ENCODE peak calls at places on chromosomes 7 and 10, in four cellular contexts. T is GM12878, A is H1, B is HepG2. P is an unnamed sample.

GRCh38 chr7:102222445-102222844 is 64.2 kb upstream of the SH2B2 start:
- DNase-seq in T (no peak), A (no peak), B (no peak), P (no peak)

GRCh38 chr10:62062752-62063512 is 161.4 kb downstream of the ARID5B start:
- DNase-seq in B (no peak), T (no peak), A (no peak), P (no peak)

GRCh38 chr10:15369642-15370211 is 1.4 kb downstream of the FAM171A1 start:
- DNase-seq in T (no peak), A (no peak), B (no peak), P (peak; percentile 32)

GRCh38 chr7:108568801-108569380 is 615 bp downstream of the THAP5 start:
- DNase-seq in A (no peak), T (no peak), B (no peak), P (no peak)

GRCh38 chr7:2713370-2713769 is 25.4 kb downstream of the AMZ1 start:
- DNase-seq in T (no peak), A (no peak), B (no peak), P (no peak)

GRCh38 chr7:67950321-67951083 is 953.9 kb downstream of the TYW1 start:
- DNase-seq in B (no peak), T (no peak), A (no peak), P (no peak)

GRCh38 chr7:3200504-3200903 is 100.5 kb upstream of the SDK1 start:
- DNase-seq in B (peak; percentile 65), A (peak; percentile 41), T (no peak), P (peak; percentile 58)

GRCh38 chr7:148503900-148504487 is 86.6 kb upstream of the C7orf33 start:
- DNase-seq in B (no peak), T (no peak), A (no peak), P (peak; percentile 46)

GRCh38 chr10:77334501-77334900 is 303.1 kb downstream of the KCNMA1 start:
- DNase-seq in B (no peak), T (no peak), A (no peak), P (no peak)

GRCh38 chr10:119675483-119676170 is 24.4 kb downstream of the BAG3 start:
- DNase-seq in B (no peak), T (no peak), A (no peak), P (no peak)

GRCh38 chr7:66847879-66848810 is 72.9 kb upstream of the TMEM248 start:
- DNase-seq in T (no peak), B (peak; percentile 79), A (no peak), P (no peak)

GRCh38 chr7:34315032-34315431 is 343.0 kb upstream of the NPSR1 start:
- DNase-seq in T (no peak), B (no peak), A (no peak), P (no peak)

GRCh38 chr10:44673245-44673999 is 237.7 kb upstream of the TMEM72 start:
- DNase-seq in T (no peak), B (peak; percentile 6), A (no peak), P (no peak)

GRCh38 chr10:21927601-21928000 is 75.9 kb downstream of the DNAJC1 start:
- DNase-seq in T (no peak), A (no peak), B (no peak), P (no peak)

GRCh38 chr10:112080284-112080683 is 103.3 kb downstream of the GPAM start:
- DNase-seq in B (no peak), A (no peak), T (no peak), P (no peak)

GRCh38 chr10:649798-650690 is 39.4 kb downstream of the DIP2C start:
- DNase-seq in A (no peak), B (peak; percentile 93), T (no peak), P (no peak)

GRCh38 chr10:58028597-58029366 is 238.9 kb downstream of the IPMK start:
- DNase-seq in A (no peak), T (no peak), B (no peak), P (no peak)

GRCh38 chr10:121244791-121245190 is 353.5 kb downstream of the FGFR2 start:
- DNase-seq in B (no peak), A (no peak), T (no peak), P (no peak)

GRCh38 chr7:123538897-123539296 is 4.5 kb upstream of the IQUB start:
- DNase-seq in B (no peak), A (no peak), T (no peak), P (no peak)

GRCh38 chr10:18364987-18365775 is 225.0 kb downstream of the CACNB2 start:
- DNase-seq in T (peak; percentile 17), A (no peak), B (no peak), P (no peak)

GRCh38 chr7:143385891-143386781 is 5.0 kb downstream of the ZYX start:
- DNase-seq in T (no peak), A (no peak), B (no peak), P (no peak)

GRCh38 chr10:77062381-77062780 is 575.2 kb downstream of the KCNMA1 start:
- DNase-seq in T (no peak), B (no peak), A (no peak), P (no peak)

GRCh38 chr10:44986670-44987069 is 8.1 kb upstream of the DEPP1 start:
- DNase-seq in A (no peak), T (no peak), B (no peak), P (no peak)

GRCh38 chr7:57868771-57869483 is 418.9 kb downstream of the ZNF716 start:
- DNase-seq in B (no peak), A (no peak), T (no peak), P (peak; percentile 23)

GRCh38 chr7:153027904-153028303 is 268.4 kb downstream of the ACTR3B start:
- DNase-seq in B (no peak), T (no peak), A (no peak), P (no peak)

GRCh38 chr7:91034459-91035368 is 229.5 kb upstream of the FZD1 start:
- DNase-seq in A (no peak), T (no peak), B (peak; percentile 8), P (peak; percentile 51)

GRCh38 chr7:27409776-27410175 is 167.2 kb downstream of the EVX1 start:
- DNase-seq in T (no peak), A (no peak), B (no peak), P (no peak)

GRCh38 chr10:74949843-74950765 is 123.7 kb downstream of the KAT6B start:
- DNase-seq in T (no peak), B (no peak), A (no peak), P (no peak)

GRCh38 chr10:60388709-60389241 is 900 bp downstream of the ANK3 start:
- DNase-seq in B (no peak), T (no peak), A (no peak), P (no peak)

GRCh38 chr10:9172276-9172675 is 1117.8 kb downstream of the GATA3 start:
- DNase-seq in A (no peak), B (no peak), T (no peak), P (no peak)

GRCh38 chr10:43355749-43356371 is 15.6 kb upstream of the FXYD4 start:
- DNase-seq in T (no peak), B (peak; percentile 25), A (no peak), P (no peak)

GRCh38 chr10:115092555-115093285 is 445 bp upstream of the ATRNL1 start:
- DNase-seq in T (no peak), A (no peak), B (no peak), P (peak; percentile 69)

GRCh38 chr7:2660359-2661095 is 27.5 kb upstream of the AMZ1 start:
- DNase-seq in B (no peak), T (no peak), A (no peak), P (no peak)

GRCh38 chr10:118940386-118940785 is 89.1 kb upstream of the NANOS1 start:
- DNase-seq in B (no peak), A (no peak), T (no peak), P (no peak)

GRCh38 chr7:81267508-81267907 is 348.7 kb upstream of the SEMA3C start:
- DNase-seq in A (no peak), B (no peak), T (no peak), P (no peak)
- TF ChIP-seq SUZ12 in A (no peak), B (no peak), T (no peak), P (no peak)

GRCh38 chr7:80826520-80827237 is 92.2 kb downstream of the SEMA3C start:
- DNase-seq in T (no peak), A (no peak), B (no peak), P (no peak)
- TF ChIP-seq SP1 in T (no peak), A (no peak), B (no peak), P (no peak)

DNA sequence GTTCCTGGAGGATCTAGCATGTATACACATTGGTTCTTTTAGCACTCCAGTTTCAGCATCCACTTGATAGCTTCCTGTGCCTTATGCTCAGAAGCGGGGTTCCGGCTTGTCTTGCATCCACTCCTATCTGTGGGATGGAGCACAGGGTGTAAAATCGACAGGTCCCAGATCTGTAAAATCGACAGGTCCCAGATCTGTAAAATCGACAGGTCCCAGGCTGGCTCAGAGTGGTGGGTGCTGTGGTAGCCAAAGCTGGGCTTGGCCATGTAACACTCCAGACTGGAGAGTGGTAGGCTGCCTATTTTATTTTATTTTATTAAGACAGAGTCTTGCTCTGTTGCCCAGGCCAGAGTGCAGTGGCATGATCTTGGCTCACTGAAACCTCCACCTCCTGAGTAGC is 30.3 kb downstream of the HECW1 start:
- DNase-seq in B (no peak), A (no peak), T (no peak), P (no peak)
- TF ChIP-seq SUZ12 in B (no peak), A (no peak), T (no peak), P (no peak)

DNA sequence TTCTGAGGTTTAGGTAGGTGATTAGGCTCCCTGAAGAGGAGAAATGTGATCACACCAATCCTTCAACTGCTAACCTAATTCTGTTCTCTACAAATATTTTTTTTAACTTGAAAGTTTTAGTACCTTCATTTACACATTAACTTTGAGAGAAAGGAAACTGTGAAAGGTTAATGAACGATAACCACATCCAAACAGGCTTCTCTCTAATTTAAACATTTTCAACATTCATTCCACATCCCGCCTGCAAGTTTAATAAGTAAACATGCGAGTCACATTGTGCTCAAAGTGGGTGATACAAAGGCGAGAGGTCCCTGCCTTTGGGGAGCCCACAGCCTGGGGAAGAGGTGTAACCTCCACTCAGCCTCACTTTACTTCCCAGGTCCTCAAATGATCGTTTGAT is 47.7 kb downstream of the DENND2A start:
- DNase-seq in B (no peak), A (no peak), T (peak; percentile 25), P (no peak)
- TF ChIP-seq SP1 in B (no peak), A (no peak), T (no peak), P (no peak)

DNA sequence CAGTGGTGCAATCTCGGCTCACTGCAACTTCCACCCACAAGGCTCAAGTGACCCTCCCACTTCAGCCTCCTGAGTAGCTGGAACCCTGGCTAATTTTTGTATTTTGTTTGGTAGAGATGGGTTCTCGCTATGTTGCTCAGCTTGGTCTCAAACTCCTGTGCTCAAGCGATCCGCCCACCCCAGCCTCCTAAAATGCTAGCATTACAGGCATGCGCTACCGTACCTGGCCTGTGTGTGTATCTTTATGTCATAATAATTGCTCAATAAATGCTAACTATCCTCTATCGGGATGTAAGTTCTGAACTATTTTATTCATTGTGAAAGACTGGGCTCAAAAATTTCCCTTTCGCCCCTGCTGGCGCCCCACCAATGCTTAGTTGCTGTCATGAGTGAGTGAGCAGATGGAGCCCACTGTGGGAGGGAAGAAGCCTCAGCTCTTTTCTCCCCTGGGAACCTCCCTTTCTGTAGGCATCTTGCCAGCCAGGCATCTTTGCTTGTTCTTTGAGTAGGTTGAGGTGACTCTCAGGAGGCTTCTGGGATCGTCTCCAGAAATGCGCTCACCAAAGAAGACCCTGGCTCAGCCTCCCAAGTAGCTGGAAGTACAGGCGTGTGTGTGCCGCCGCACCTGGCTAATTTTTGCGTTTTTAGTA is 38.3 kb downstream of the CAMK1D start:
- DNase-seq in T (no peak), B (no peak), A (no peak), P (no peak)
- TF ChIP-seq SUZ12 in T (no peak), B (no peak), A (no peak), P (no peak)

GRCh38 chr7:70678621-70679251 is 453.2 kb upstream of the GALNT17 start:
- DNase-seq in B (no peak), T (no peak), A (no peak), P (no peak)
- TF ChIP-seq SP1 in B (no peak), T (no peak), A (no peak), P (no peak)

P was measured in HEK293T.